ENCODE peak calls at places on chromosome 7, in seven cellular contexts. Z is PC-9; X is heart left ventricle; B is colonic mucosa; Y is endothelial cell of umbilical vein; R is psoas muscle; O is CD8-positive, alpha-beta T cell. T is an unnamed sample.

GRCh38 chr7:24732646-24733413 is 24.4 kb downstream of the GSDME start:
- DNase-seq in X (no peak), B (no peak), Z (peak; percentile 72), O (no peak), R (no peak), Y (no peak), T (peak; percentile 44)

GRCh38 chr7:94838717-94839116 is 68.7 kb upstream of the PPP1R9A start:
- DNase-seq in X (no peak), R (no peak), B (no peak), O (no peak), Z (no peak), Y (no peak), T (no peak)

GRCh38 chr7:119233015-119233414 is 1008.5 kb downstream of the ANKRD7 start:
- DNase-seq in O (no peak), Y (no peak), X (no peak), Z (no peak), R (no peak), B (no peak), T (no peak)

GRCh38 chr7:45888185-45888992 is at the start of gene IGFBP1:
- DNase-seq in O (no peak), X (peak; percentile 68), R (no peak), Y (peak; percentile 38), B (no peak), Z (peak; percentile 40), T (peak; percentile 23)

GRCh38 chr7:147984265-147984664 is 606.3 kb upstream of the C7orf33 start:
- DNase-seq in B (no peak), R (no peak), Y (no peak), X (no peak), O (no peak), Z (no peak), T (no peak)

GRCh38 chr7:66952343-66953043 is 31.5 kb downstream of the TMEM248 start:
- DNase-seq in Y (peak; percentile 68), O (no peak), Z (peak; percentile 91), X (no peak), B (peak; percentile 41), R (no peak), T (peak; percentile 59)

GRCh38 chr7:39621261-39621660 is 2.1 kb upstream of the RALA start:
- DNase-seq in O (no peak), Y (no peak), Z (no peak), X (no peak), R (no peak), B (no peak), T (no peak)

GRCh38 chr7:142908921-142909870 is 23.7 kb upstream of the TRPV6 start:
- DNase-seq in O (no peak), Y (no peak), R (no peak), Z (no peak), X (no peak), B (no peak), T (no peak)

GRCh38 chr7:19572566-19572965 is 136.3 kb downstream of the POLR1F start:
- DNase-seq in O (no peak), R (no peak), Z (no peak), X (no peak), B (no peak), Y (no peak), T (no peak)

GRCh38 chr7:19575909-19576557 is 132.8 kb downstream of the POLR1F start:
- DNase-seq in Y (no peak), X (no peak), B (no peak), O (no peak), R (no peak), Z (no peak), T (no peak)
- H3K9me3 ChIP-seq in Y (no peaks in the 10 kb centered on the region), X (no peaks in the 10 kb centered on the region), B (no peaks in the 10 kb centered on the region), O (no peaks in the 10 kb centered on the region), R (no peaks in the 10 kb centered on the region), Z (no peaks in the 10 kb centered on the region), T (no peaks in the 10 kb centered on the region)

GRCh38 chr7:159006610-159007130 is 138.0 kb downstream of the VIPR2 start:
- DNase-seq in X (peak; percentile 49), Z (no peak), R (no peak), B (no peak), Y (no peak), O (no peak), T (no peak)
- H3K4me3 ChIP-seq in X (no peak overlapping the region), Z (no peak overlapping the region), R (no peak overlapping the region), B (no peak overlapping the region), Y (no peak overlapping the region), O (no peak overlapping the region), T (no peak overlapping the region)

GRCh38 chr7:64313740-64314491 is at the start of gene ZNF736:
- DNase-seq in B (peak; percentile 91), Y (peak; percentile 66), Z (peak; percentile 94), R (peak; percentile 87), X (peak; percentile 93), O (peak; percentile 79), T (peak; percentile 81)

GRCh38 chr7:64312826-64313225 is 935 bp upstream of the ZNF736 start:
- DNase-seq in B (no peak), Z (no peak), X (no peak), O (no peak), R (no peak), Y (no peak), T (no peak)

GRCh38 chr7:64310426-64310825 is 3.3 kb upstream of the ZNF736 start:
- DNase-seq in O (no peak), Z (no peak), R (no peak), Y (no peak), B (no peak), X (no peak), T (no peak)

GRCh38 chr7:64314493-64315020 is 796 bp downstream of the ZNF736 start:
- DNase-seq in Y (no peak), B (no peak), X (no peak), O (no peak), Z (no peak), R (no peak), T (no peak)
- H3K9me3 ChIP-seq in Y (no peaks in the 10 kb centered on the region), B (no peaks in the 10 kb centered on the region), X (no peaks in the 10 kb centered on the region), O (no peaks in the 10 kb centered on the region), Z (no peaks in the 10 kb centered on the region), R (no peaks in the 10 kb centered on the region), T (peaks cover 11% of the 10 kb centered on the region)

GRCh38 chr7:55365103-55365679 is at the start of gene LANCL2:
- DNase-seq in R (no peak), Y (peak; percentile 62), B (peak; percentile 49), Z (peak; percentile 57), X (no peak), O (peak; percentile 35), T (no peak)

GRCh38 chr7:55367283-55367840 is 2.2 kb downstream of the LANCL2 start:
- DNase-seq in B (no peak), O (no peak), R (no peak), Z (no peak), Y (no peak), X (no peak), T (no peak)

GRCh38 chr7:55369427-55369826 is 4.3 kb downstream of the LANCL2 start:
- DNase-seq in X (no peak), O (no peak), Y (peak; percentile 87), Z (no peak), R (no peak), B (no peak), T (no peak)

GRCh38 chr7:55365680-55366460 is 733 bp downstream of the LANCL2 start:
- DNase-seq in R (peak; percentile 97), O (peak; percentile 93), X (peak; percentile 98), Y (peak; percentile 94), Z (peak; percentile 95), B (peak; percentile 96), T (peak; percentile 95)

DNA sequence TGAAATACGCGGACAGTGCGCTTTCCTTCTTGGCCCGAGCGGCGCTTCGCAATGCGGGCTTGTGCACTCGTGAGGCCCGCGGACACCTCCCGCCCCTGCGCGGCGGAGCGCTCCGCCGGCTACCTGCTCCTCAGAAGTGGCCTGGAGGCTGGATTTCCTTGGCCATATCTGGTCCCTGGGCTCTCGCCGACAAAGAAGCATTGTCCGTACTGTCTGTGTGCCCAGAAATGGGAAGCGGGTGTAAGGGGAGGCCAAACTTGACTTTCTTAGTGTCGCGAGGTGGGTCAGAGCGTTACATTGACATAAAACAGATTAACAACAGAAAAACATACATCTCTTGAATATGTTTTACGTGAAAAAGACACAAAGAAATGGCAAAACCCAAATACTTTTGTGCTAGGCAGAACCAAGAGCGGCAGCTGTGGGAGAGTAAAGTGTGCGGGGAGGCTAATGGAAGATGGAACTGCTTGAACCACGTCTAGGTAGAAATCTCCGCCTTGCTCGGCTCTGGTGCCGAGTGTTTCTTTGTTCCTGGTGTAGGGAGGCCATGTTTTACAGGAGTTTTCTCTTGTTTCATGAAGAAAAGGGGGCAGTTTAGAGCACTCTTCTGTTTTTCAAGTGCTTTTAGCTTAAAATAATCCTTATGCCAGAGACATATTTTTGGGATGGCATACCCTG is 1.5 kb downstream of the LANCL2 start:
- DNase-seq in Y (no peak), O (peak; percentile 3), B (peak; percentile 28), R (no peak), Z (no peak), X (no peak), T (no peak)
- H3K4me3 ChIP-seq in Y (peak overlapping the region; percentile 79), O (peak overlapping the region; percentile 92), B (peak overlapping the region; percentile 85), R (peak overlapping the region; percentile 88), Z (peak overlapping the region; percentile 78), X (peak overlapping the region; percentile 96), T (peak overlapping the region; percentile 73)

GRCh38 chr7:157539521-157539920 is 202.7 kb downstream of the DNAJB6 start:
- DNase-seq in B (no peak), R (no peak), X (no peak), O (no peak), Y (no peak), Z (no peak), T (no peak)

GRCh38 chr7:157541295-157541608 is 204.4 kb downstream of the DNAJB6 start:
- DNase-seq in Z (no peak), Y (no peak), X (no peak), R (no peak), O (no peak), B (no peak), T (no peak)

GRCh38 chr7:157540606-157541294 is 203.9 kb downstream of the DNAJB6 start:
- DNase-seq in B (no peak), X (no peak), Z (no peak), O (no peak), Y (no peak), R (no peak), T (no peak)

GRCh38 chr7:157538735-157539134 is 201.9 kb downstream of the DNAJB6 start:
- DNase-seq in Y (no peak), Z (no peak), B (no peak), R (no peak), X (no peak), O (no peak), T (no peak)

DNA sequence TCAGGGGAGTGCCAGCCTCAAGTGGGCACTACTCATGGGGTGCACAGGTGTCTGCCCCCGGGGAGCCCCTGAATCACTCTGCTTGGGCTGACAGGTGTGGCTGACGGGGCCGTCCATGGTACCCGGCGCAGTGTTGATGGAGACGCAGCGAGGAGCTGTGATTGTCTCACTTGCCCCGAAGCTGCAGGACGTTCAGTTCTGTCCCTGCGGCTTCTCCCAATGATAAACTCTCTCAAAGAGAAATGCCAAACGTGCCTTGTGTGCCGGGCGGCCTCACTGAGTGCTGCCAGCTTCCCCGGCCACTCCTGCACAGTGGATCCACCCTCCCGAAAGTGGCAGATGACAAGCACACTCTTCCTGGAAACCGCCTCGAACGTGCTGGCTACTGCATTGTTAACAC is 203.2 kb downstream of the DNAJB6 start:
- DNase-seq in O (no peak), X (no peak), Y (no peak), B (no peak), R (no peak), Z (no peak), T (no peak)
- H3K9me3 ChIP-seq in O (no peaks in the 10 kb centered on the region), X (no peaks in the 10 kb centered on the region), Y (no peaks in the 10 kb centered on the region), B (no peaks in the 10 kb centered on the region), R (no peaks in the 10 kb centered on the region), Z (no peaks in the 10 kb centered on the region), T (no peaks in the 10 kb centered on the region)

GRCh38 chr7:130254555-130254954 is 12.1 kb upstream of the CPA2 start:
- DNase-seq in Z (no peak), B (no peak), Y (no peak), O (no peak), R (no peak), X (no peak), T (no peak)
- H3K4me3 ChIP-seq in Z (no peak overlapping the region), B (no peak overlapping the region), Y (no peak overlapping the region), O (no peak overlapping the region), R (no peak overlapping the region), X (no peak overlapping the region), T (no peak overlapping the region)

T was measured in Caco-2.